ENCODE peak calls at places on chromosomes 2 and 18, in six cellular contexts. H is ovary, K is Peyer's patch, M is IMR-90, Y is K562, I is stomach. J is an unnamed sample.
A peak's percentile ranks its signal among the peaks of the same experiment; 100 is the strongest.

GRCh38 chr2:230591850-230592249 is 120.8 kb upstream of the CAB39 start:
- DNase-seq in K (no peak), Y (no peak), H (no peak), M (no peak), I (no peak), J (no peak)

GRCh38 chr2:240467659-240468299 is 32.3 kb downstream of the GPC1 start:
- DNase-seq in I (peak; percentile 20), M (no peak), K (no peak), H (peak; percentile 29), Y (no peak), J (peak; percentile 88)

GRCh38 chr2:64818650-64819032 is 164.9 kb upstream of the SERTAD2 start:
- DNase-seq in K (no peak), I (no peak), H (no peak), M (no peak), Y (no peak), J (no peak)

GRCh38 chr18:67875057-67875456 is 358.5 kb upstream of the DSEL start:
- DNase-seq in M (no peak), K (no peak), H (no peak), Y (no peak), I (no peak), J (no peak)

GRCh38 chr2:201532686-201533304 is 81.3 kb downstream of the STRADB start:
- DNase-seq in M (peak; percentile 93), H (no peak), K (no peak), Y (peak; percentile 9), I (no peak), J (no peak)

GRCh38 chr2:85756195-85756594 is 2.4 kb downstream of the ATOH8 start:
- DNase-seq in I (no peak), Y (no peak), H (no peak), K (no peak), M (no peak), J (no peak)

GRCh38 chr2:179273461-179273962 is 8.9 kb upstream of the SESTD1 start:
- DNase-seq in H (no peak), Y (no peak), K (no peak), M (peak; percentile 24), I (no peak), J (no peak)

GRCh38 chr18:23033079-23033478 is 100.0 kb downstream of the RBBP8 start:
- DNase-seq in Y (no peak), M (no peak), K (no peak), H (no peak), I (peak; percentile 45), J (no peak)

GRCh38 chr2:63790913-63791312 is 50.8 kb upstream of the UGP2 start:
- DNase-seq in I (no peak), Y (no peak), H (no peak), K (no peak), M (peak; percentile 91), J (no peak)

GRCh38 chr2:53848062-53848461 is 11.7 kb downstream of the GPR75 start:
- DNase-seq in Y (no peak), I (no peak), K (no peak), M (no peak), H (no peak), J (no peak)

GRCh38 chr2:235095569-235095968 is 143.8 kb downstream of the SH3BP4 start:
- DNase-seq in H (no peak), Y (no peak), K (no peak), I (no peak), M (peak; percentile 46), J (no peak)

GRCh38 chr2:239498981-239499633 is 98.3 kb upstream of the HDAC4 start:
- DNase-seq in H (peak; percentile 74), Y (no peak), I (no peak), K (peak; percentile 59), M (no peak), J (no peak)

GRCh38 chr2:230684222-230685164 is 28.1 kb upstream of the CAB39 start:
- DNase-seq in M (peak; percentile 79), Y (no peak), H (no peak), K (no peak), I (peak; percentile 41), J (no peak)

GRCh38 chr2:127569274-127570065 is 34.0 kb downstream of the MYO7B start:
- DNase-seq in M (peak; percentile 76), I (no peak), Y (no peak), H (no peak), K (peak; percentile 44), J (no peak)

GRCh38 chr2:17911491-17912260 is 33.2 kb downstream of the KCNS3 start:
- DNase-seq in I (no peak), K (no peak), Y (no peak), M (no peak), H (no peak), J (no peak)

GRCh38 chr2:48566582-48566981 is 36.6 kb downstream of the STON1 start:
- DNase-seq in Y (no peak), K (no peak), I (no peak), M (peak; percentile 17), H (peak; percentile 36), J (no peak)

GRCh38 chr18:47830772-47831171 is 99.7 kb downstream of the SMAD2 start:
- DNase-seq in K (no peak), Y (no peak), I (no peak), H (no peak), M (no peak), J (no peak)

GRCh38 chr2:230902180-230902899 is 22.7 kb downstream of the GPR55 start:
- DNase-seq in I (peak; percentile 43), K (peak; percentile 71), M (peak; percentile 76), Y (peak; percentile 61), H (no peak), J (peak; percentile 81)

GRCh38 chr2:231530099-231531085 is at the start of gene NMUR1:
- DNase-seq in Y (peak; percentile 84), H (peak; percentile 56), M (no peak), K (peak; percentile 79), I (peak; percentile 71), J (no peak)

GRCh38 chr2:30689496-30690125 is 117.6 kb downstream of the CAPN13 start:
- DNase-seq in I (no peak), M (no peak), Y (no peak), K (no peak), H (no peak), J (no peak)

GRCh38 chr18:36377626-36378025 is 80.1 kb downstream of the FHOD3 start:
- DNase-seq in H (no peak), I (no peak), M (no peak), Y (no peak), K (no peak), J (no peak)

GRCh38 chr2:199704358-199705238 is 146.4 kb downstream of the FTCDNL1 start:
- DNase-seq in M (peak; percentile 24), H (no peak), Y (peak; percentile 23), I (no peak), K (peak; percentile 66), J (no peak)

DNA sequence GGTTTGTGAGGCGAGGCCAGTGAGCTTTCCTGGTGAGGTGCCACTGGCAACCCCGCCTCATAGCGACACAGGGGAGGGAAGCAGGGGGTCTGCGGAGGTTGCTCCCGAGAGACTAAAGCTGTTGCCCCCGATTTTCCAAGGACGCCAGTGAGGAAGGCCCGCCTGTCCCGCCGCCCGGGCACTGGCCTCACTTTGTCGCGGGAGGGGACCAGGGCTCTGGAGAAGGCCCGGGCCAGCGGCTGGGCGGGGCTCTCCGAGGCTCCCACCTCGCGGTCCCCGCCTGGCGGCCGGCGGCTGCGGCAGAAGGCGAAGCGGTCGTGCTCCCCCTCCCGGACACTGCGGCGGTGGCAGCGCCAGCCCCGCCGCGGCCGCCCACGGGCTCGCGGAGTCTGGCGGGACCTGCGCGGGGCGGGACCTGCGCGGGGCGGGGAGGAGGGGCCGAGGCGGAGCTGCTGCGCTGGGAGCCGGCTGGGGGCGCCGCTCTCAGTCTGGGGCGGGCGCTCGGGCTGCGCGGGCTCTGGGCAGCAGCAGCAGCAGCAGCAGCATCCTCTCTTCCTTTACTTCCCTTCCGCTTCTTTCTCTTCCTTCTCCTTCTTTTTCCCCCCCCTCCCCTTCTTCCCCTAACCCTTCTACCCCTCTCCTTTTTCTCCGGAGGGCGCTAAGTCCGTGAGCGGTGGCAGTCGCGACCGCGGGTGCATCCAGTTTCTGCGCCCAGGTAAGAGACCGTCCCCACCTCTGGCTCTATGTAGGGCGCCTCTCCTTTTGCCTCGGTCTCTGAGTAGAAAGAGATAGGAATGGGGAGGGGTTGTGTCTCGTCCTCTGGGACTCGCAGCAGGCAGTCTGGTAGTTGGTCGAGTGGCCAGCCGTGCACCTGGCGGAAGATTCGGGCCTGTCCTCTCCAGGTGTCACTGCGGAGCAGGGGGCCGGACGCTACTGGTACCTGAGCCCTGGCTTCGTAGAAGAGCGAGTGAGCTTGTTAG is at the start of gene MAP2:
- DNase-seq in H (peak; percentile 85), Y (peak; percentile 60), K (peak; percentile 82), I (peak; percentile 87), M (peak; percentile 60), J (no peak)
- TF ChIP-seq POLR2A in H (no peak), Y (no peak), K (no peak), I (no peak), M (no peak), J (no peak)

GRCh38 chr18:2857491-2858063 is 10.8 kb downstream of the EMILIN2 start:
- DNase-seq in M (peak; percentile 43), K (peak; percentile 81), H (peak; percentile 92), Y (no peak), I (peak; percentile 52), J (peak; percentile 99)

GRCh38 chr18:2853926-2854664 is 7.3 kb downstream of the EMILIN2 start:
- DNase-seq in H (no peak), M (no peak), I (no peak), K (no peak), Y (peak; percentile 97), J (peak; percentile 37)

GRCh38 chr18:2854871-2855270 is 8.1 kb downstream of the EMILIN2 start:
- DNase-seq in I (no peak), M (no peak), Y (no peak), H (no peak), K (no peak), J (peak; percentile 70)

GRCh38 chr18:2856499-2856898 is 9.7 kb downstream of the EMILIN2 start:
- DNase-seq in K (no peak), I (no peak), Y (no peak), H (no peak), M (no peak), J (peak; percentile 34)

GRCh38 chr18:2855560-2856350 is 8.9 kb downstream of the EMILIN2 start:
- DNase-seq in Y (no peak), M (no peak), I (no peak), H (peak; percentile 31), K (no peak), J (peak; percentile 70)
- H3K27ac ChIP-seq in Y (peak overlapping the region; percentile 72), M (no peak overlapping the region), I (no peak overlapping the region), H (no peak overlapping the region), K (no peak overlapping the region), J (peak overlapping the region; percentile 76)

DNA sequence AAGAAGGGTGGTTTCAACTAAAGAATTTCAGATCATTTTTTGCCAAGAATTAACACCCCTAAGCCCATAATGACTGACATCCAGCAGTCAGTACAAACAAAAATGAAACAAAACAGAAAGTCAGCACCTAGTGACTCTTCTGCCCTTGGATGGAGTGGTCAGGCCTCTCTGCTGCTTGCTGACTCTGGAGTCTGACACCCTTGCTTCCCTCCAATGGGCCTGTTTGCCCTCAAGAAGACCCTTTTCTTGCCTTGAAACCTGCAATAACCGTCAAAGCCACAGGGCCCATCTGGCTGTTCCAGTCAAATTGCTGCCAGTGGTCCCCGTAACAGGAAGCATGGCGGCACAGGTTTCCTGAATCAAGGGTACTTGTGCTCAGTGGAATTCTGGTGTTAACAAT is 27.2 kb upstream of the CYTIP start:
- DNase-seq in Y (no peak), M (no peak), H (no peak), K (no peak), I (no peak), J (no peak)
- TF ChIP-seq POLR2A in Y (no peak), M (no peak), H (no peak), K (no peak), I (no peak), J (no peak)

DNA sequence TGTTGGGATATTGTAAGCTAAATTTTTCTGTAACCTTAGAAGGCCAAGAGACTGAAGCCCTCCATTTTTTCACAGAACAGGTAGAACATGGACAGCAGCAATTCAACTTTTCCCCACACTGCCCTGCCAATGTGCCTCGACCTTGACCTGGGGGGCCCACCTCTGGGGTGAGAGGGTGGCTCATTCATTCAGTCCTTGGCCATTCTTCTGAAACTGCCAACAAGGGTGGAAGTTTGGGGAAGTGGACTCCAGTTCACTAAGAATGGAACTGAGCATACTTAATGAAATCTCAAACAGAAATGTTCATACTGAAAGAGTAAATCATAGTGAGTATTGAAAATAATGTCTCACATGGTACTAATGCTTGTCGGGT is 1.1 kb downstream of the EEF1B2 start:
- DNase-seq in I (no peak), K (no peak), H (no peak), Y (peak; percentile 11), M (no peak), J (no peak)
- H3K27ac ChIP-seq in I (peak overlapping the region; percentile 94), K (no peak overlapping the region), H (no peak overlapping the region), Y (peak overlapping the region; percentile 89), M (no peak overlapping the region), J (no peak overlapping the region)